ENCODE peak calls at places on chromosomes 16 and 17, in four cellular contexts. Z is heart right ventricle, L is B cell, O is HFFc6. G is an unnamed sample.

GRCh38 chr17:63919311-63919723 is 678 bp upstream of the GH1 start:
- DNase-seq in Z (peak; percentile 51), L (peak; percentile 83), O (peak; percentile 28), G (peak; percentile 80)

GRCh38 chr17:14268264-14268663 is 31.6 kb upstream of the CDRT15 start:
- DNase-seq in Z (no peak), L (no peak), O (no peak), G (peak; percentile 17)

GRCh38 chr16:53673189-53673588 is 30.5 kb downstream of the RPGRIP1L start:
- DNase-seq in Z (no peak), L (no peak), O (no peak), G (no peak)

GRCh38 chr16:17503331-17503730 is 32.6 kb upstream of the XYLT1 start:
- DNase-seq in Z (no peak), L (no peak), O (no peak), G (no peak)

GRCh38 chr16:21598676-21599157 is 660 bp upstream of the METTL9 start:
- DNase-seq in Z (no peak), L (no peak), O (no peak), G (peak; percentile 41)

GRCh38 chr16:70686376-70687171 is 721 bp upstream of the MTSS2 start:
- DNase-seq in Z (no peak), L (no peak), O (no peak), G (no peak)

GRCh38 chr16:1262846-1263221 is 7.0 kb downstream of the TPSD1 start:
- DNase-seq in Z (no peak), L (no peak), O (no peak), G (no peak)

GRCh38 chr17:56902350-56902749 is 11.5 kb downstream of the TRIM25 start:
- DNase-seq in Z (no peak), L (no peak), O (peak; percentile 72), G (no peak)

GRCh38 chr16:28180660-28181556 is 30.9 kb downstream of the XPO6 start:
- DNase-seq in Z (no peak), L (no peak), O (no peak), G (no peak)

GRCh38 chr17:30334421-30334820 is 564 bp upstream of the TMIGD1 start:
- DNase-seq in Z (no peak), L (no peak), O (no peak), G (no peak)

GRCh38 chr16:89918453-89919347 is at the start of gene MC1R:
- DNase-seq in Z (peak; percentile 35), L (no peak), O (no peak), G (peak; percentile 62)

GRCh38 chr16:66845791-66846221 is 1.6 kb downstream of the CA7 start:
- DNase-seq in Z (no peak), L (no peak), O (no peak), G (no peak)

GRCh38 chr16:87017388-87018012 is 299.7 kb downstream of the C16orf95 start:
- DNase-seq in Z (no peak), L (no peak), O (peak; percentile 81), G (peak; percentile 14)

GRCh38 chr17:45940826-45941225 is 46.5 kb downstream of the MAPT start:
- DNase-seq in Z (peak; percentile 20), L (no peak), O (no peak), G (no peak)

GRCh38 chr16:8380311-8380710 is 210.0 kb downstream of the TMEM114 start:
- DNase-seq in Z (no peak), L (no peak), O (no peak), G (no peak)

GRCh38 chr16:31471875-31472558 is at the start of gene TGFB1I1:
- DNase-seq in Z (peak; percentile 81), L (no peak), O (peak; percentile 59), G (no peak)

GRCh38 chr16:85201566-85201965 is 89.3 kb upstream of the CIBAR2 start:
- DNase-seq in Z (no peak), L (no peak), O (no peak), G (no peak)

GRCh38 chr16:78925071-78925714 is 675.3 kb downstream of the MAF start:
- DNase-seq in Z (peak; percentile 16), L (no peak), O (no peak), G (peak; percentile 50)

GRCh38 chr16:22274916-22275315 is 22.3 kb upstream of the POLR3E start:
- DNase-seq in Z (no peak), L (no peak), O (no peak), G (no peak)

GRCh38 chr16:4521971-4522623 is 16.5 kb downstream of the CDIP1 start:
- DNase-seq in Z (no peak), L (no peak), O (no peak), G (no peak)

GRCh38 chr17:42514279-42514678 is 21.8 kb upstream of the NAGLU start:
- DNase-seq in Z (no peak), L (no peak), O (no peak), G (no peak)

GRCh38 chr16:12462690-12463646 is 340.7 kb downstream of the CPPED1 start:
- DNase-seq in Z (no peak), L (no peak), O (peak; percentile 30), G (no peak)

GRCh38 chr17:54883939-54884338 is 16.7 kb upstream of the TOM1L1 start:
- DNase-seq in Z (no peak), L (no peak), O (no peak), G (no peak)

GRCh38 chr16:22139008-22139407 is 23.3 kb upstream of the SDR42E2 start:
- DNase-seq in Z (no peak), L (no peak), O (no peak), G (no peak)

GRCh38 chr17:68344701-68345136 is 53.4 kb downstream of the ARSG start:
- DNase-seq in Z (no peak), L (no peak), O (no peak), G (peak; percentile 57)

GRCh38 chr16:79618712-79619050 is 18.1 kb upstream of the MAF start:
- DNase-seq in Z (no peak), L (no peak), O (no peak), G (peak; percentile 65)

GRCh38 chr16:83849434-83849833 is 41.7 kb downstream of the HSBP1 start:
- DNase-seq in Z (peak; percentile 34), L (no peak), O (no peak), G (no peak)

GRCh38 chr17:67386965-67387551 is 10.0 kb downstream of the PITPNC1 start:
- DNase-seq in Z (no peak), L (no peak), O (peak; percentile 37), G (peak; percentile 82)

GRCh38 chr17:38342886-38343607 is 709 bp downstream of the GPR179 start:
- DNase-seq in Z (no peak), L (no peak), O (no peak), G (no peak)

GRCh38 chr17:74962622-74963394 is 9.8 kb downstream of the HID1 start:
- DNase-seq in Z (no peak), L (no peak), O (no peak), G (no peak)

GRCh38 chr16:269061-269796 is 6.5 kb downstream of the RGS11 start:
- DNase-seq in Z (no peak), L (no peak), O (no peak), G (no peak)

GRCh38 chr16:22018559-22018958 is 10.6 kb downstream of the MOSMO start:
- DNase-seq in Z (no peak), L (no peak), O (no peak), G (no peak)

GRCh38 chr17:48595107-48595999 is 1.8 kb upstream of the HOXB5 start:
- DNase-seq in Z (no peak), L (no peak), O (no peak), G (no peak)

GRCh38 chr17:7842950-7843535 is 9.0 kb downstream of the KDM6B start:
- DNase-seq in Z (peak; percentile 87), L (peak; percentile 78), O (peak; percentile 87), G (no peak)

GRCh38 chr16:73051903-73052302 is 4.0 kb upstream of the ZFHX3 start:
- DNase-seq in Z (no peak), L (no peak), O (no peak), G (no peak)

GRCh38 chr16:3952342-3953131 is 72.0 kb upstream of the CREBBP start:
- DNase-seq in Z (peak; percentile 85), L (no peak), O (no peak), G (no peak)

GRCh38 chr17:4492762-4493561 is 5.7 kb upstream of the SPNS2 start:
- DNase-seq in Z (no peak), L (no peak), O (peak; percentile 4), G (peak; percentile 37)

GRCh38 chr17:4947411-4948165 is 742 bp downstream of the PFN1 start:
- DNase-seq in Z (peak; percentile 53), L (no peak), O (peak; percentile 49), G (peak; percentile 80)

GRCh38 chr17:31197991-31198390 is 99.0 kb downstream of the OMG start:
- DNase-seq in Z (no peak), L (no peak), O (peak; percentile 55), G (no peak)

GRCh38 chr16:78206623-78207223 is 107.3 kb downstream of the WWOX start:
- DNase-seq in Z (no peak), L (no peak), O (no peak), G (no peak)

DNA sequence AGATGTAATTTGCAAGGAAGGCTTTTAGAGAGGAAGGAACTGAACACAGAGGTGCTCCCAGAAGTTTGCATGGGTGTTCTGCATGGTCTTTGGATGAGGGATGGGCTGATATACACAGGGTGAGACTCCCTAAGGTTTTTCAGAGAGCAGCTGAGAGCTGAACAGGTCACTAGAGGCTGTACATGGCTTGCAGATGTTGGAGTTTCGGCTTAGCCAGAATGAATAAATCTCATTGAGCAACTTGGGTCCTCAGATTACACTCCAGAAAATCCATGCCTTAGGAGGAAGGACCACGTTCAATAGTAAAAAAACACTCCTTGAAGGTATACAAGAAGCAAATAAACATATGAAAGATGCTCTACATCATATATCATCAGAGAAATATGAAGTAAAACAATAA is 7.5 kb upstream of the ITGB3 start:
- DNase-seq in Z (no peak), L (no peak), O (no peak), G (no peak)
- TF ChIP-seq CTCF in Z (no peak), L (no peak), O (no peak), G (no peak)

GRCh38 chr17:6710317-6710716 is 2.9 kb downstream of the SLC13A5 start:
- DNase-seq in Z (no peak), L (peak; percentile 20), O (no peak), G (no peak)
- TF ChIP-seq CTCF in Z (no peak), L (no peak), O (no peak), G (no peak)

GRCh38 chr17:16491703-16492612 is at the start of gene LRRC75A:
- DNase-seq in Z (peak; percentile 17), L (no peak), O (no peak), G (peak; percentile 56)
- TF ChIP-seq CTCF in Z (peak; percentile 39), L (no peak), O (no peak), G (no peak)

DNA sequence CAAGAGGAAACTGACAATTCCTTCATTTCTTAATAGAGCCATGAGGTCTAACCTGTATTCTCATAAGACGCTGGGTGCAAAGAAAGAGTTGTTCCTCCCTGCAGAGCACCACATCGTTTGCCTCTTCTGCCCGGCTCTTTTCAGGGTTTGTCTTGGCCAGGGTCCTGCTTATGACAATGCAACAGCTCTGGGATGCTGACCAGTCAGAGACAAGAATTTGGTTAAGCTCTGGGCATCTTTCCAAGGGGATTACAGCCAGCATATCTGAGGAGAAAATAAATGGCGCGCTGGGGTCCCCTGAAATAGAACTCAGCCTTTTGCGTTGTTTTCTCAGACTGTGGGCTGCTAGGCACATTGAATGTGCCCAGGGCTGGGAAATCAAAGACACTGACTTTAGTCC is 128.6 kb downstream of the SHISA6 start:
- DNase-seq in Z (no peak), L (no peak), O (no peak), G (no peak)
- TF ChIP-seq CTCF in Z (no peak), L (no peak), O (no peak), G (no peak)

G was measured in activated CD8-positive, alpha-beta T cell treated with anti-CD3 and anti-CD28 coated beads for 36 hours.